ENCODE peak calls at places on chromosomes 4 and X, in eight cellular contexts. O is mucosa of descending colon, D is A673, E is astrocyte of the spinal cord, J is epithelial cell of esophagus, R is HFF-Myc, B is lower lobe of right lung, U is Calu3. M is an unnamed sample.
A peak's percentile ranks its signal among the peaks of the same experiment; 100 is the strongest.

GRCh38 chr4:28310926-28311325 is 1450.3 kb downstream of the STIM2 start:
- DNase-seq in B (no peak), D (no peak), U (no peak), R (no peak), O (no peak), J (peak; percentile 42), E (no peak), M (peak; percentile 62)

GRCh38 chr4:44038811-44039210 is 409.8 kb downstream of the KCTD8 start:
- DNase-seq in J (no peak), U (no peak), D (no peak), R (no peak), B (no peak), O (no peak), E (no peak), M (no peak)

GRCh38 chr4:236028-236427 is 69.2 kb downstream of the ZNF732 start:
- DNase-seq in E (no peak), J (peak; percentile 72), R (no peak), U (no peak), D (no peak), O (no peak), B (no peak), M (peak; percentile 56)

GRCh38 chr4:61805979-61806378 is 605.9 kb downstream of the ADGRL3 start:
- DNase-seq in U (no peak), B (no peak), D (no peak), E (peak; percentile 42), J (peak; percentile 27), R (no peak), O (no peak), M (peak; percentile 28)

GRCh38 chr4:22670953-22671352 is 21.8 kb upstream of the GBA3 start:
- DNase-seq in O (no peak), D (peak; percentile 7), J (peak; percentile 54), R (no peak), U (no peak), B (no peak), E (peak; percentile 32), M (peak; percentile 38)

GRCh38 chrX:10769165-10769564 is 148.8 kb upstream of the MID1 start:
- DNase-seq in D (peak; percentile 69), O (no peak), J (peak; percentile 27), E (peak; percentile 37), R (no peak), U (no peak), B (no peak), M (peak; percentile 46)

GRCh38 chr4:68872442-68873217 is 56.8 kb downstream of the UGT2B10 start:
- DNase-seq in R (no peak), D (no peak), B (no peak), J (peak; percentile 4), E (no peak), U (no peak), O (no peak), M (peak; percentile 19)

GRCh38 chr4:73453701-73454005 is 17.6 kb downstream of the AFP start:
- DNase-seq in B (no peak), U (no peak), O (no peak), D (no peak), J (no peak), R (no peak), E (no peak), M (no peak)

GRCh38 chr4:7339751-7340552 is 94.8 kb downstream of the PSAPL1 start:
- DNase-seq in E (no peak), D (no peak), O (no peak), R (no peak), J (no peak), U (no peak), B (peak; percentile 41), M (no peak)

GRCh38 chr4:102537280-102537679 is 36.1 kb downstream of the NFKB1 start:
- DNase-seq in E (peak; percentile 13), D (no peak), B (no peak), J (peak; percentile 84), O (no peak), R (no peak), U (no peak), M (peak; percentile 89)

GRCh38 chr4:41215155-41215554 is 813 bp upstream of the APBB2 start:
- DNase-seq in E (no peak), B (no peak), R (no peak), D (no peak), O (no peak), J (no peak), U (no peak), M (no peak)

GRCh38 chrX:65196758-65197371 is 220.6 kb upstream of the ZC4H2 start:
- DNase-seq in J (peak; percentile 1), E (no peak), U (peak; percentile 37), B (peak; percentile 38), D (no peak), O (peak; percentile 84), R (no peak), M (no peak)

GRCh38 chrX:47585273-47585672 is 3.0 kb downstream of the TIMP1 start:
- DNase-seq in R (no peak), B (no peak), O (no peak), J (no peak), E (no peak), D (no peak), U (no peak), M (no peak)

GRCh38 chrX:69119122-69119521 is 46.1 kb downstream of the PJA1 start:
- DNase-seq in D (no peak), B (no peak), O (no peak), E (no peak), J (no peak), U (no peak), R (no peak), M (no peak)

GRCh38 chr4:88212253-88212561 is 53.8 kb upstream of the ABCG2 start:
- DNase-seq in O (no peak), J (no peak), R (no peak), D (no peak), B (no peak), E (no peak), U (no peak), M (no peak)
- TF ChIP-seq CTCF in O (no peak), J (no peak), R (no peak), D (no peak), B (no peak), E (no peak), U (no peak), M (no peak)

DNA sequence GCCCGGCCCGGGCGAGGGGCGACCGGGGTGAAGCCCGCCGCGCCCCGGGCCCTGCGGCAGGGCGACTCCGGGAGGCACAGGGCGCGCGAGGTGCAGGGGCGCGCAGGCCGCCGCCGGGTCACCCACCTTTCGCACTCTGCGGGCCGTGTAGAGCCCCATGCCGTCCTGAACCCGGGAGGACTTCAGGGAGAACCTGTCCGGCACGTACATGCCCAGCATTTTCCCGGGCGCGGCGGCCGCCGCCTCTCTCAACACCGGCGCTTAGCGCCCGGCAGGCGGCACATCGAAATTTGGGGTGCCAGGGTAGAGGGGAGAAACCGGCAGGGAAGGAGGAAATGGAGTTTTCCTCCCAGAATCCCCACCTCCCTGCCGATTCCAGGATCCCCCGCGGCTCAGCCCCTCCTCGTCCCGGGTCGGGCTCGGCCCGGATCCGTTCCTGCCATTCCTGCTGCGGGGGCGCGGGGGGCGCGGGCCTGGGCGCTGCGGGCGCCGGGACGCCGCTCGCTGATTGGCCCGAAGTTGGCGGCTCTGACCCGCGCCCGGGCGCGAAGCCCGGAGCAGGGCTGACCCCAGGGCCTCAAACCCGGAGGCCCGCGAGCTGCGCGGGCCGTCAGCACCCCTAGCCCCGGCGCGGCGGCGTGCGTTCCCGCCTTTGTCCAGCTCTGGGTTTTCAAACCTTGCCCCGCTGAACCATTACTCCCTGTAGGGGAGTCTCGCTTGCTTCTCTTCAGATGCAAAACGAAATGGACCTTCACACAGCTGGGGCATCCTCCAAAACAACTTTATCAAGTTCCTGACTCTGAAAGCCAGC is at the start of gene PRDM5:
- DNase-seq in B (peak; percentile 65), E (peak; percentile 65), O (peak; percentile 76), J (peak; percentile 51), R (no peak), U (peak; percentile 51), D (peak; percentile 56), M (peak; percentile 31)
- TF ChIP-seq CTCF in B (peak; percentile 9), E (peak; percentile 12), O (no peak), J (peak; percentile 45), R (no peak), U (no peak), D (no peak), M (peak; percentile 36)

GRCh38 chrX:110338850-110339373 is 19.7 kb upstream of the RTL9 start:
- DNase-seq in E (no peak), D (no peak), R (no peak), B (no peak), U (no peak), O (no peak), J (peak; percentile 74), M (peak; percentile 70)
- TF ChIP-seq CTCF in E (no peak), D (no peak), R (no peak), B (no peak), U (no peak), O (no peak), J (no peak), M (no peak)

DNA sequence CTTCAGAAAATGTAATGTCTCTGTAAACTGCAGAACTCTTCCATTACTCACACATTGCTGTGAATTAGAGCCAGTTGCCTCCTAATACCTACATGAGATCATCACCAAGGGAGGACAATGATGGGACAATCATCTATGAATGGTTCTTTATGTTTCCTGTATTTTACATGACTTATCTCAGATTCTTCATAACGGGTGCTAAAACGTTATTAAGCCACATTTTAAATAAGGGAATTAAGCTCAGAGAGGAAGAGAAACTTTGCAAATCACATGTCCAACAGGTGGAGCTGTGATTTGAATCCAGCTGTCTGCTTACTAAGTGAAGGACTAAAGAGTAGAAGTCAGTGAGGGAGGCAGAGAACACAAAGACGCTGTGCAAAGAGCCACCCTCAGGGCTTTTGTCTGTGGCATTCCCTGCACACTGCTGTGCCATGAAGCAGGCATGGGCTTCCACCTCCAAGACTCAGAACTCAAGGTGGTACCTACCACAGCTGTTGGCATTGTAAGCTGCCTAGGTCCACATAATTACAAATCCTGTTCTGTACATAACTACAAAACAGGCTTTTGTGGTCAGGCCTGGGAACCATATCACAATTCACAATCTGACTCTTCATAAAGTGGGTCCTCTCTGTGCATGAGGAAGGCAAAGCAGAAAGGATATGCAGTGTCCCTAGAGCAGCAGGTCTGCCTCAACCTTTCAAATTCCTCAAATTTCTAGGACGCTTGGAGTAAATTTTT is 12.8 kb downstream of the TBC1D9 start:
- DNase-seq in O (no peak), D (peak; percentile 70), E (peak; percentile 36), J (peak; percentile 59), B (no peak), U (no peak), R (no peak), M (peak; percentile 49)
- TF ChIP-seq CTCF in O (no peak), D (peak; percentile 58), E (peak; percentile 34), J (peak; percentile 44), B (peak; percentile 20), U (no peak), R (no peak), M (peak; percentile 38)

GRCh38 chrX:108584617-108585211 is 145.1 kb downstream of the COL4A5 start:
- DNase-seq in O (no peak), U (peak; percentile 10), J (peak; percentile 18), E (no peak), R (no peak), B (no peak), D (peak; percentile 31), M (peak; percentile 14)
- TF ChIP-seq CTCF in O (no peak), U (peak; percentile 34), J (peak; percentile 46), E (peak; percentile 22), R (peak; percentile 28), B (no peak), D (peak; percentile 58), M (peak; percentile 42)

GRCh38 chr4:13024147-13025105 is 459.7 kb downstream of the RAB28 start:
- DNase-seq in B (no peak), U (no peak), E (no peak), R (no peak), O (no peak), D (no peak), J (no peak), M (no peak)
- TF ChIP-seq CTCF in B (no peak), U (no peak), E (no peak), R (no peak), O (no peak), D (no peak), J (no peak), M (no peak)

GRCh38 chr4:2009651-2010233 is 968 bp upstream of the NELFA start:
- DNase-seq in B (peak; percentile 79), R (peak; percentile 10), U (peak; percentile 72), E (peak; percentile 45), O (peak; percentile 87), J (peak; percentile 54), D (peak; percentile 69), M (peak; percentile 40)
- TF ChIP-seq CTCF in B (peak; percentile 23), R (peak; percentile 8), U (no peak), E (peak; percentile 43), O (peak; percentile 25), J (peak; percentile 40), D (peak; percentile 29), M (peak; percentile 31)